ENCODE peak calls at places on chromosomes 11 and 22, in eight cellular contexts. J, V, Q, C, L, D, B and H are unnamed samples. For H3K27me3, the result is how much of the 10 kb centered on the place peaks cover.

GRCh38 chr11:100578966-100579365 is 108.1 kb upstream of the ARHGAP42 start:
- DNase-seq in J (no peak), V (peak), Q (no peak), C (no peak), L (peak), D (no peak), B (no peak), H (no peak)

GRCh38 chr11:37109205-37109585 is 511.2 kb upstream of the RAG2 start:
- DNase-seq in J (no peak), V (no peak), Q (no peak), C (no peak), L (no peak), D (no peak), B (no peak), H (no peak)

GRCh38 chr11:94740975-94741707 is 27.0 kb upstream of the AMOTL1 start:
- DNase-seq in J (peak), V (peak), Q (no peak), C (peak), L (peak), D (peak), B (no peak), H (peak)

GRCh38 chr11:100612766-100613165 is 74.3 kb upstream of the ARHGAP42 start:
- DNase-seq in J (no peak), V (no peak), Q (no peak), C (no peak), L (no peak), D (no peak), B (no peak), H (no peak)

GRCh38 chr22:24418786-24419479 is 8.5 kb upstream of the ADORA2A start:
- DNase-seq in J (no peak), V (no peak), Q (no peak), C (no peak), L (no peak), D (no peak), B (no peak), H (no peak)

GRCh38 chr22:43437871-43438475 is 26.2 kb downstream of the MPPED1 start:
- DNase-seq in J (no peak), V (no peak), Q (peak), C (peak), L (no peak), D (no peak), B (no peak), H (no peak)

GRCh38 chr22:24894998-24895397 is 51.5 kb downstream of the LHFPL7 start:
- DNase-seq in J (peak), V (no peak), Q (no peak), C (peak), L (no peak), D (no peak), B (no peak), H (peak)

GRCh38 chr11:115476463-115477286 is 27.5 kb downstream of the CADM1 start:
- DNase-seq in J (no peak), V (no peak), Q (no peak), C (no peak), L (no peak), D (no peak), B (no peak), H (no peak)

GRCh38 chr22:36387664-36387913 is 178 bp downstream of the MYH9 start:
- DNase-seq in J (no peak), V (no peak), Q (no peak), C (no peak), L (no peak), D (no peak), B (no peak), H (no peak)

GRCh38 chr11:68508425-68508824 is 47.9 kb downstream of the PPP6R3 start:
- DNase-seq in J (no peak), V (peak), Q (no peak), C (no peak), L (no peak), D (no peak), B (no peak), H (no peak)

GRCh38 chr11:77213589-77214428 is 85.8 kb downstream of the MYO7A start:
- DNase-seq in J (no peak), V (no peak), Q (peak), C (peak), L (no peak), D (no peak), B (peak), H (no peak)

GRCh38 chr22:21457023-21457787 is 10.0 kb upstream of the TMEM191C start:
- DNase-seq in J (peak), V (peak), Q (peak), C (peak), L (no peak), D (peak), B (no peak), H (peak)

GRCh38 chr11:110349109-110349996 is 52.9 kb upstream of the RDX start:
- DNase-seq in J (no peak), V (no peak), Q (no peak), C (no peak), L (peak), D (no peak), B (no peak), H (no peak)

GRCh38 chr11:47842749-47843148 is 5.4 kb downstream of the NUP160 start:
- DNase-seq in J (no peak), V (no peak), Q (no peak), C (no peak), L (no peak), D (no peak), B (no peak), H (no peak)

GRCh38 chr11:66051371-66051765 is 796 bp upstream of the SF3B2 start:
- DNase-seq in J (peak), V (no peak), Q (peak), C (no peak), L (no peak), D (no peak), B (no peak), H (no peak)

GRCh38 chr11:133946541-133947297 is 10.0 kb downstream of the IGSF9B start:
- DNase-seq in J (no peak), V (no peak), Q (peak), C (peak), L (no peak), D (no peak), B (peak), H (no peak)

GRCh38 chr22:42655693-42656092 is 6.5 kb upstream of the CYB5R3 start:
- DNase-seq in J (no peak), V (no peak), Q (peak), C (no peak), L (no peak), D (no peak), B (no peak), H (no peak)

GRCh38 chr11:66272600-66272999 is 4.2 kb downstream of the RAB1B start:
- DNase-seq in J (no peak), V (no peak), Q (peak), C (no peak), L (no peak), D (no peak), B (no peak), H (no peak)

GRCh38 chr11:133041928-133042890 is 490.1 kb downstream of the OPCML start:
- DNase-seq in J (no peak), V (no peak), Q (no peak), C (no peak), L (no peak), D (no peak), B (no peak), H (no peak)

DNA sequence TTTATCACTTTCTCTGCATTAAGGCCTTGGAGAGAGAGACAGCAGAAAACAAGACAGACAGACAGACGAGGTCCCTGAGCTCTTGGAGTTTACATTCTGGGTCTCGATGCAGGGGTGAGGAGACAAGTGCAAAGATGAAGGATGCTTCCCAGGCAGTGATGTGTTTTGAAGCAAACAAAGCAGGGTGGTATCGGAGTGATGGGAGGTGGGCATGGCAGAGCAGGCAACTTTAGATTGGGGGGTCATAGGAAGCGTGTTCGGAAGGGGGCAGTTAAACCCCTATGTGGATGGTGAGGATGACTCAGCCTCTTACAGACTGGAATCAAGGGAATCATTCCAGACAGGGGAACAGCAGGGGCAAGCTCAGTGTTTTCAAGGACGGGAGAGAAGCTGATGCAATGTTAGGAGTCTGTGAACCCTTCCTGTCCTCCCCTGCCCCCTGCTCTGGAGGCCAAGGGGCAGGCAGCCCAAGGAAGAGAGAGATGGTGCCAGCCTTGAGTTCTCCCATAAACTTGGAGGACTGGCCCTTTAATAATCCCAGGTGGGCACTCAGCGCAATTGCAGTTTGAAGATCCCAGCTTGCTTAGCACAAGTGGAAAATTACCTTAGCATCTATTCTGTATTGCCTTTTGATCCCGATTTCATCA is 180.2 kb downstream of the CHST1 start:
- DNase-seq in J (no peak), V (no peak), Q (peak), C (no peak), L (no peak), D (no peak), B (no peak), H (no peak)
- H3K27me3 ChIP-seq in J (under half), V (under half), Q (under half), C (under half), L (under half), D (under half), B (under half), H (under half)

GRCh38 chr11:19243601-19244000 is 2.9 kb upstream of the E2F8 start:
- DNase-seq in J (no peak), V (no peak), Q (no peak), C (no peak), L (no peak), D (no peak), B (no peak), H (peak)

GRCh38 chr11:19246816-19247215 is 6.1 kb upstream of the E2F8 start:
- DNase-seq in J (no peak), V (no peak), Q (no peak), C (no peak), L (no peak), D (no peak), B (no peak), H (no peak)

GRCh38 chr11:19244621-19245020 is 3.9 kb upstream of the E2F8 start:
- DNase-seq in J (no peak), V (no peak), Q (no peak), C (no peak), L (no peak), D (no peak), B (no peak), H (no peak)

GRCh38 chr11:19244084-19244483 is 3.3 kb upstream of the E2F8 start:
- DNase-seq in J (no peak), V (no peak), Q (no peak), C (no peak), L (no peak), D (no peak), B (no peak), H (peak)

GRCh38 chr11:19245351-19245750 is 4.6 kb upstream of the E2F8 start:
- DNase-seq in J (no peak), V (no peak), Q (no peak), C (no peak), L (no peak), D (no peak), B (no peak), H (no peak)
- H3K27me3 ChIP-seq in J (under half), V (under half), Q (under half), C (under half), L (under half), D (under half), B (under half), H (under half)

GRCh38 chr22:27476318-27476717 is 325.2 kb downstream of the MN1 start:
- DNase-seq in J (no peak), V (no peak), Q (no peak), C (no peak), L (no peak), D (no peak), B (no peak), H (no peak)

GRCh38 chr22:27475548-27475897 is 326.0 kb downstream of the MN1 start:
- DNase-seq in J (no peak), V (no peak), Q (no peak), C (no peak), L (no peak), D (no peak), B (no peak), H (no peak)

GRCh38 chr22:27474112-27474571 is 327.4 kb downstream of the MN1 start:
- DNase-seq in J (no peak), V (no peak), Q (no peak), C (no peak), L (peak), D (no peak), B (no peak), H (no peak)

GRCh38 chr22:27473533-27473932 is 328.0 kb downstream of the MN1 start:
- DNase-seq in J (no peak), V (no peak), Q (no peak), C (no peak), L (no peak), D (peak), B (no peak), H (no peak)

GRCh38 chr22:27474711-27475547 is 326.6 kb downstream of the MN1 start:
- DNase-seq in J (peak), V (peak), Q (no peak), C (no peak), L (peak), D (no peak), B (no peak), H (no peak)
- H3K27me3 ChIP-seq in J (under half), V (under half), Q (under half), C (under half), L (under half), D (under half), B (under half), H (under half)

GRCh38 chr11:67441082-67441683 is 2.1 kb downstream of the CORO1B start:
- DNase-seq in J (no peak), V (no peak), Q (no peak), C (no peak), L (no peak), D (no peak), B (no peak), H (no peak)
- H3K27me3 ChIP-seq in J (under half), V (under half), Q (under half), C (under half), L (under half), D (under half), B (under half), H (under half)

DNA sequence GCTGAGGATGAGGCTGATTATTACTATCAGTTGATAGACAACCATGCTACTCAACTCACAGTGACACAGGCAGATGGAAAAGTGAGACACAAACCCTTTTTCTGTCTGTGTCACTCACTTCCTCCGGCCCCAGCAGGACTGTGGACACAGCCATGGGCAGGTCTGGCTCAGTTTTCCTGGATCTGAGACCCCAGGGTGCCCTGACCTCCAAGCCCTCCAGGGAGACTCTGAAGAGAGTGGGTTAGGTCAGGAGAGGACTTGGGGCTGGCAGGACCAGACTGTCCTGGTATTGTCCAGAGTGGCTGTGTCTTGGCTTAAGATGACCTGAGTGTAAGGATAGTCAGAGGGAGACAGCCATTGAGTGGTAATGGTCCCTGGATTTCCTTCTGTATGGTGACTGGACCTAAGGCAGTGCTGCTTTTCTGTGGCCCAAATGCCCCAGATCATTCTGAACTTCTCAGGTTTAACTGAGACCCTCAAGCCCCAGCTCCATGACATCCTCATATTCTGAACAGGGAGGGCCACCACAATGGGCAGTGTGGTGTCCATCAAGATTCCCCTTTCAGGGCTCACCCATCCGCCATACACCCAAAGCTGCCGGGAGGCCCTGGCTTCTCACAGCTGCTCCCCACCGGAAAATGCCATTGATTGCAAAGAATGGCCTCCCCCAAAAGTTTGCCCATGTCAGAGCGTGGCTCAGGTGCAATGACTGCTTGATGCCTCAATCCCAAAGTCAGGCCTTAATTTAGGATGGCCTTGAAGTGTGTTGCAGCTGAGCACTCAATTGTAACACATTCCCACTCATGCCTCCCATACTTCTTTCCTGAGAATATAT is 36.2 kb upstream of the PRAME start:
- DNase-seq in J (no peak), V (no peak), Q (no peak), C (no peak), L (no peak), D (no peak), B (peak), H (no peak)
- H3K27me3 ChIP-seq in J (under half), V (under half), Q (under half), C (under half), L (under half), D (under half), B (under half), H (under half)